ENCODE peak calls at places on chromosomes 5 and 9, in ten cellular contexts. E, X, S, I, Y, B, H, M, Z and K are unnamed samples. For H3K4me1, the result is how much of the 10 kb centered on the place peaks cover.

GRCh38 chr5:34743878-34744277 is 87.8 kb downstream of the RAI14 start:
- DNase-seq in E (no peak), X (no peak), S (no peak), I (no peak), Y (no peak), B (no peak), H (no peak), M (no peak), Z (no peak), K (peak)

GRCh38 chr5:133990396-133990795 is 14.4 kb downstream of the VDAC1 start:
- DNase-seq in E (no peak), X (no peak), S (no peak), I (no peak), Y (no peak), B (no peak), H (no peak), M (no peak), Z (no peak), K (no peak)

GRCh38 chr5:141761-142160 is 49.5 kb upstream of the LRRC14B start:
- DNase-seq in E (no peak), X (no peak), S (no peak), I (no peak), Y (no peak), B (no peak), H (no peak), M (no peak), Z (no peak), K (no peak)

GRCh38 chr9:122463828-122464632 is 13.7 kb downstream of the OR1J1 start:
- DNase-seq in E (no peak), X (peak), S (no peak), I (no peak), Y (no peak), B (no peak), H (no peak), M (peak), Z (no peak), K (no peak)

GRCh38 chr5:179287631-179288030 is 57.6 kb downstream of the ADAMTS2 start:
- DNase-seq in E (no peak), X (no peak), S (peak), I (no peak), Y (no peak), B (no peak), H (no peak), M (no peak), Z (no peak), K (no peak)

GRCh38 chr5:1099931-1100651 is 11.8 kb downstream of the SLC12A7 start:
- DNase-seq in E (no peak), X (no peak), S (no peak), I (no peak), Y (no peak), B (no peak), H (no peak), M (peak), Z (no peak), K (no peak)

GRCh38 chr9:130913599-130914416 is 17.2 kb upstream of the QRFP start:
- DNase-seq in E (no peak), X (no peak), S (no peak), I (no peak), Y (no peak), B (no peak), H (no peak), M (no peak), Z (no peak), K (no peak)

GRCh38 chr5:53397845-53398244 is 82.6 kb upstream of the FST start:
- DNase-seq in E (peak), X (no peak), S (no peak), I (peak), Y (no peak), B (peak), H (no peak), M (no peak), Z (no peak), K (peak)

GRCh38 chr9:135514342-135515082 is 6.7 kb upstream of the LCN1 start:
- DNase-seq in E (no peak), X (no peak), S (peak), I (no peak), Y (peak), B (no peak), H (no peak), M (no peak), Z (no peak), K (no peak)

GRCh38 chr5:80069918-80070318 is 34.8 kb downstream of the THBS4 start:
- DNase-seq in E (no peak), X (no peak), S (no peak), I (no peak), Y (peak), B (no peak), H (peak), M (peak), Z (no peak), K (no peak)

GRCh38 chr9:93302586-93303257 is 118.8 kb downstream of the WNK2 start:
- DNase-seq in E (peak), X (peak), S (peak), I (no peak), Y (peak), B (peak), H (peak), M (peak), Z (peak), K (no peak)

GRCh38 chr5:33892419-33893151 is 795 bp upstream of the ADAMTS12 start:
- DNase-seq in E (peak), X (no peak), S (no peak), I (no peak), Y (no peak), B (peak), H (no peak), M (peak), Z (peak), K (no peak)

GRCh38 chr5:84384604-84385575 is at the start of gene EDIL3:
- DNase-seq in E (no peak), X (no peak), S (peak), I (no peak), Y (peak), B (peak), H (no peak), M (peak), Z (no peak), K (peak)

GRCh38 chr5:79263290-79263689 is 27.4 kb downstream of the JMY start:
- DNase-seq in E (no peak), X (peak), S (no peak), I (no peak), Y (no peak), B (no peak), H (no peak), M (no peak), Z (no peak), K (no peak)

GRCh38 chr9:117784996-117785395 is 80.8 kb downstream of the TLR4 start:
- DNase-seq in E (no peak), X (no peak), S (no peak), I (no peak), Y (no peak), B (no peak), H (no peak), M (no peak), Z (no peak), K (no peak)

GRCh38 chr5:123810253-123810652 is 298.3 kb downstream of the CSNK1G3 start:
- DNase-seq in E (peak), X (no peak), S (no peak), I (peak), Y (peak), B (no peak), H (peak), M (peak), Z (no peak), K (no peak)

GRCh38 chr9:116939605-116940004 is 252.5 kb downstream of the TRIM32 start:
- DNase-seq in E (no peak), X (no peak), S (no peak), I (no peak), Y (no peak), B (no peak), H (no peak), M (no peak), Z (no peak), K (no peak)

GRCh38 chr5:128273736-128274135 is 190.2 kb downstream of the SLC12A2 start:
- DNase-seq in E (no peak), X (no peak), S (no peak), I (no peak), Y (no peak), B (no peak), H (no peak), M (no peak), Z (no peak), K (no peak)

GRCh38 chr9:83521017-83521810 is 17.0 kb downstream of the FRMD3 start:
- DNase-seq in E (peak), X (no peak), S (no peak), I (no peak), Y (no peak), B (no peak), H (no peak), M (no peak), Z (peak), K (no peak)

GRCh38 chr9:111067472-111067871 is 29.2 kb upstream of the LPAR1 start:
- DNase-seq in E (no peak), X (no peak), S (no peak), I (no peak), Y (no peak), B (no peak), H (no peak), M (no peak), Z (no peak), K (no peak)

GRCh38 chr5:6784481-6784880 is 71.2 kb downstream of the TENT4A start:
- DNase-seq in E (peak), X (no peak), S (no peak), I (no peak), Y (no peak), B (no peak), H (no peak), M (no peak), Z (no peak), K (no peak)

GRCh38 chr5:164359931-164360290 is 854.5 kb downstream of the MAT2B start:
- DNase-seq in E (no peak), X (no peak), S (no peak), I (no peak), Y (no peak), B (no peak), H (no peak), M (no peak), Z (no peak), K (no peak)
- H3K27ac ChIP-seq in E (no peak), X (no peak), S (no peak), I (no peak), Y (no peak), B (no peak), H (no peak), M (no peak), Z (no peak), K (no peak)

DNA sequence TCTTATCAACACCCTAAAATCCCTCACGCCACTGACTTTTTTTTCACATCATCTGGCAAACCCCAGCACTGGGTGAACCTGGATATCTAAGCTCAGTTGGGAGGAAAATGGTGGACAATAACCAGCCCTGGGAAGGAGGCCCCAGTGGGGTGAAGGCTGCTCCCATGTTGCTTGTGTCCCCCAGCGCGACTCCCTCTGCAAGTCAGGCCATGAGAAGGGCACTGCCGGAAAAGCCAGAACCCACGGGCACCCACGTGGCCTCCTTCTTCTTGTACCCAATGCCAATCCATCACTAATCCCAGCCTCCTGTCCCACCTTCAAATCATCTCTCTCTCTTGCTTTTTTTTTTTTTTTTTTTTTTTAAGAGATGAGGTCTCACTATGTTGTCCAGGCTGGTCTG is 11.4 kb downstream of the CORO2A start:
- DNase-seq in E (no peak), X (no peak), S (peak), I (no peak), Y (no peak), B (no peak), H (no peak), M (no peak), Z (no peak), K (no peak)
- H3K4me1 ChIP-seq in E (under half), X (under half), S (under half), I (under half), Y (under half), B (under half), H (under half), M (under half), Z (under half), K (under half)

DNA sequence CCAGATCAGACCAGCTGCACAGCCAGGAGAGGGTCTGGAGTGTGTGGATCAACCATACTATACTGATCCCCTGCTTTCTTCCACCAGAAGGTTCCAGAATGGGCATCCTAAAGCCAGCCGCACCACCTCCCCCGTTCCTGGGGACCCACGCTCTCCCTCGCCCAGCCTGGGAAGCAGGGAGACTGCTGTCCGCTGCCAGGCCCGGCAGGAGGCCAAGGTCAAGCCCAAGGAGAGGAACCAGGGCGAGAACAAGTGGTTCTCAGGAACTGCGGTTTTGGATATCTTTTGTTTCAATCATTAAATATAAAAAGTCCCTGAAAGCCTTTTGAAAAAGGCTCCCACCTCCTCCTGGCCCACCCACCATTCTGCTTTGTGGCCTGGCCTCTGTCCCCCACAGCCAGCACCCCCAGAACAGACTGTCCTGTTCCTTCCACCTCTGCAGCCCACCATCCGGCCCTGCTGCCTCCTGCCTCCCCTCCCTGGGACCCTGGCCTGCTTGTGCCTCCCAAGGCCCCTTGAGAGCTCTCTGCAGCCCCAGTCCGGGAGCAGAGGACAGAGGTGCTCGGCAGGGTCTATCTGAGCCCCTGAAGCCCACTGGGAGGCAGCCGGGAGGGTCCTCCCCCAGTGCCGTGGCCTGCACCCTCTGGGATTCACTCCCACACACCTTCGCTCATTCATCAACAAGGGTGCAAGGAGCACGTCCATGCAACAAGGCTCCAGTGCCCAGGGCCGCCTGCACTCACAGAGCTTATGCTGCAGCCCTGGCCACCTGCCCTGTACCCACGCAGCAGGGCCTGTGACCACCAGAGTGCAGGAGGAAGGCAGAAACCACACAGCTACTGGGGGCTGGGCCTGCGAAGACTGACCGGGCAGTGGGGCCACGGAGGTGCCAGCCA is 579 bp upstream of the LCN6 start:
- DNase-seq in E (no peak), X (no peak), S (peak), I (peak), Y (peak), B (peak), H (no peak), M (no peak), Z (no peak), K (no peak)
- H3K27ac ChIP-seq in E (no peak), X (no peak), S (peak), I (peak), Y (no peak), B (peak), H (no peak), M (no peak), Z (peak), K (no peak)

GRCh38 chr5:96708600-96708999 is 46.4 kb downstream of the CAST start:
- DNase-seq in E (peak), X (no peak), S (no peak), I (no peak), Y (no peak), B (no peak), H (no peak), M (no peak), Z (no peak), K (no peak)
- H3K4me1 ChIP-seq in E (half or more), X (under half), S (under half), I (half or more), Y (half or more), B (half or more), H (under half), M (under half), Z (half or more), K (under half)

GRCh38 chr5:157215826-157216167 is 35.2 kb downstream of the ITK start:
- DNase-seq in E (no peak), X (no peak), S (no peak), I (no peak), Y (peak), B (no peak), H (no peak), M (no peak), Z (no peak), K (no peak)
- H3K27ac ChIP-seq in E (no peak), X (no peak), S (peak), I (no peak), Y (no peak), B (no peak), H (no peak), M (no peak), Z (no peak), K (no peak)

GRCh38 chr9:72925891-72926290 is 27.0 kb downstream of the ALDH1A1 start:
- DNase-seq in E (no peak), X (no peak), S (no peak), I (no peak), Y (no peak), B (no peak), H (no peak), M (no peak), Z (no peak), K (no peak)
- H3K4me1 ChIP-seq in E (under half), X (under half), S (under half), I (under half), Y (under half), B (under half), H (under half), M (under half), Z (under half), K (under half)

DNA sequence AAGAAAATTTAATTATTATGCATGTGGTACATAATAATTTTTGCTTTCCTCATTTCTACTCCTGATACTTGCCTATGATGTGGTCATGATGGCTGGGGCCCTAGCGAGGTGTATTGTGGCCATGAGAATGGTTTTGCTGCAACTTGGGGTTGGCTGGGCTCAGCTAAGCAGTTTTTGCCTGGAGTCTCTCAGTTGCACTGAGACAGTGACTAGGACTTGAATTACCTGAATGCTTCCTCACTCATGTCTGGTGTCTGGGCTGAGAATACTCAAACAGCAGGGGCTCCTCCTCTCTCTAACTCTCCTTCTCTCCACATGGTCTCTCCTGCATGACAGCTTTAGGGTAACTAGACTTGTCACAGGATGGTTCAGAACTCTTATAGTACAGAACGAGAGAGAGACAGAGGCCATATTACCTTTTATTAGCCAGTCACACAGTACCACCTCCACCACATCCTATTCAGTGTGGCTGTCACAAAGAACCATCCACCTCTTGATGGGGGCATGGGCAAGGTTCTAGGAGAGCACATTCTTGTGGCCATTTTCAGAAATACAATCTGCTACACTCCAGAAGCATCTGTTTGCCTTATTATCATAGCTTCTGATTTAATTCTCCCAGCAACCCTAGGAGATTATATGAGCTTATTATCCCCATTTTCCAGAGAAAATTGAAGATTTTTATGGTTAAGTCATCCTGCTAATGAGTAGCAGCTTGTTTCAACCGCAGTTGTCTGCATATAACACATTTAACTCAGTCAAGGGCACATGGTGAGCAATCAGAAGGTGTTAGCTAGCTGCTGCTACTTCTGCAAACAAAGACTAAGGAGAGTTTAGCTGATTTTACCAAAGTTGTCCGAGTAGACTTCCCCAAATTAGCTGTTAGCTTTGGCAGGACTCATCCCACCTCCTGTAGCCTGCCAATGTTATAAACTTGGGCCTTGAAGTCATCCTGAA is 245.1 kb downstream of the DOCK8 start:
- DNase-seq in E (no peak), X (peak), S (no peak), I (no peak), Y (no peak), B (no peak), H (peak), M (peak), Z (no peak), K (no peak)
- H3K27ac ChIP-seq in E (no peak), X (no peak), S (no peak), I (no peak), Y (no peak), B (no peak), H (no peak), M (no peak), Z (no peak), K (no peak)

GRCh38 chr9:137676998-137677397 is 58.2 kb downstream of the EHMT1 start:
- DNase-seq in E (no peak), X (no peak), S (peak), I (no peak), Y (no peak), B (no peak), H (no peak), M (no peak), Z (no peak), K (no peak)

GRCh38 chr9:137680445-137681358 is 61.9 kb downstream of the EHMT1 start:
- DNase-seq in E (no peak), X (no peak), S (peak), I (no peak), Y (no peak), B (no peak), H (no peak), M (no peak), Z (no peak), K (no peak)

GRCh38 chr9:137679249-137679648 is 60.4 kb downstream of the EHMT1 start:
- DNase-seq in E (no peak), X (peak), S (peak), I (no peak), Y (no peak), B (no peak), H (no peak), M (peak), Z (no peak), K (no peak)

GRCh38 chr9:137679695-137680305 is 61.0 kb downstream of the EHMT1 start:
- DNase-seq in E (no peak), X (peak), S (peak), I (no peak), Y (no peak), B (no peak), H (peak), M (no peak), Z (no peak), K (no peak)

DNA sequence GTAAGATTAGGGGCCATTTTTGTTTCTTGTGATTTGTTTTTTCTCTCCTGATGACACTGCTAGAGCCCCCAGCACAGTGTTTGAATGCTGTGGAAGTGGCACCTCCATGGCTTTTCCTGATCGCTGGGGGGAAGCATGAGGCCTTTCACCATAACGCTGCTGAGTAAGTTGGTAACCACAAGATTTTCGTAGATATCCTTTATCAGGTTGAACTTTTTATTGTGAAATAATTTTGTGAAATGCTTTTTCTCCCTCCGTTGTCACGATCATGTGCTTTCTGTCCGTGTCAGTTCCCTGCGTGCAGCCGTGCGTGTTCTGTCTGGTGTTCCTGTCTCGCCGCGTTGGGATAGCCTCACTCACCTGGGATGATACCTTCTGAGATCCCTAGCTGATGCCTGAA is 59.4 kb downstream of the EHMT1 start:
- DNase-seq in E (no peak), X (no peak), S (peak), I (no peak), Y (no peak), B (no peak), H (no peak), M (no peak), Z (no peak), K (no peak)
- H3K4me1 ChIP-seq in E (under half), X (half or more), S (half or more), I (half or more), Y (under half), B (half or more), H (under half), M (half or more), Z (under half), K (under half)